ENCODE peak calls at places on chromosomes 1 and 21, in four cellular contexts. Q is activated CD8-positive, alpha-beta memory T cell treated with anti-CD3 and anti-CD28 coated beads, Interleukin-2, amount 10 ng/mL, durations not matched to agents 7 days and 5 days; O is CD8-positive, alpha-beta T cell; I is activated naive CD4-positive, alpha-beta T cell treated with anti-CD3 and anti-CD28 coated beads, Interleukin-2, amount 50 U/mL, for 72 hours. L is an unnamed sample.

GRCh38 chr1:9448132-9449105 is 90.8 kb upstream of the SLC25A33 start:
- ATAC-seq in Q (no peak), O (no peak), I (no peak), L (no peak)

GRCh38 chr1:236107121-236107907 is 35.0 kb upstream of the GPR137B start:
- ATAC-seq in I (no peak), Q (no peak), O (no peak), L (no peak)

GRCh38 chr1:160646711-160647328 is at the start of gene SLAMF1:
- ATAC-seq in O (peak; percentile 74), Q (peak; percentile 63), I (peak; percentile 86), L (peak; percentile 45)

GRCh38 chr1:15849775-15850449 is 2.4 kb downstream of the SPEN start:
- ATAC-seq in I (peak; percentile 5), Q (no peak), O (no peak), L (no peak)

GRCh38 chr1:186420923-186421322 is 40.0 kb downstream of the PDC start:
- ATAC-seq in I (no peak), Q (peak; percentile 78), O (no peak), L (no peak)

GRCh38 chr1:205616563-205617293 is 15.1 kb downstream of the ELK4 start:
- ATAC-seq in Q (no peak), I (peak; percentile 74), O (no peak), L (peak; percentile 50)

GRCh38 chr1:160971618-160972056 is 17.0 kb upstream of the ITLN2 start:
- ATAC-seq in I (peak; percentile 99), O (no peak), Q (peak; percentile 47), L (peak; percentile 36)

GRCh38 chr1:164857439-164857838 is 298.5 kb downstream of the PBX1 start:
- ATAC-seq in I (no peak), Q (no peak), O (no peak), L (no peak)

GRCh38 chr1:229058111-229058551 is 212.8 kb upstream of the RAB4A start:
- ATAC-seq in I (peak; percentile 70), Q (no peak), O (peak; percentile 78), L (peak; percentile 53)

GRCh38 chr1:17405898-17406759 is 33.3 kb downstream of the RCC2 start:
- ATAC-seq in Q (peak; percentile 81), O (peak; percentile 57), I (peak; percentile 86), L (peak; percentile 71)

GRCh38 chr21:42125571-42126544 is 54.7 kb downstream of the UMODL1 start:
- ATAC-seq in I (no peak), Q (peak; percentile 35), O (no peak), L (peak; percentile 4)

GRCh38 chr1:164504699-164505098 is 54.3 kb upstream of the PBX1 start:
- ATAC-seq in I (no peak), O (no peak), Q (no peak), L (peak; percentile 96)

GRCh38 chr1:88736633-88737248 is 52.7 kb downstream of the PKN2 start:
- ATAC-seq in I (peak; percentile 33), O (no peak), Q (peak; percentile 45), L (peak; percentile 91)

GRCh38 chr1:27473755-27474154 is 16.2 kb downstream of the WASF2 start:
- ATAC-seq in O (peak; percentile 58), Q (no peak), I (peak; percentile 68), L (no peak)

GRCh38 chr21:28148400-28149064 is 844.1 kb downstream of the LTN1 start:
- ATAC-seq in O (no peak), I (no peak), Q (no peak), L (no peak)

GRCh38 chr21:28822882-28823335 is 169.8 kb downstream of the LTN1 start:
- ATAC-seq in I (no peak), O (no peak), Q (no peak), L (no peak)

GRCh38 chr1:66341446-66342089 is 192.4 kb upstream of the SGIP1 start:
- ATAC-seq in Q (peak; percentile 10), O (no peak), I (peak; percentile 27), L (no peak)

GRCh38 chr1:186568221-186568620 is 107.3 kb upstream of the PDC start:
- ATAC-seq in O (no peak), Q (no peak), I (no peak), L (no peak)

GRCh38 chr1:159282118-159282517 is 20.0 kb upstream of the FCER1A start:
- ATAC-seq in Q (no peak), O (no peak), I (no peak), L (no peak)

GRCh38 chr1:244322791-244323521 is 128.8 kb downstream of the ADSS2 start:
- ATAC-seq in O (peak; percentile 55), I (no peak), Q (peak; percentile 56), L (peak; percentile 90)

GRCh38 chr1:234281826-234282489 is 91.3 kb upstream of the COA6 start:
- ATAC-seq in I (no peak), O (no peak), Q (no peak), L (peak; percentile 69)

GRCh38 chr1:183600136-183600535 is 9.9 kb upstream of the NCF2 start:
- ATAC-seq in O (no peak), I (peak; percentile 26), Q (no peak), L (peak; percentile 93)

GRCh38 chr21:35136586-35137254 is 87.6 kb upstream of the RUNX1 start:
- ATAC-seq in O (no peak), I (no peak), Q (no peak), L (peak; percentile 61)

GRCh38 chr1:66247415-66248208 is 286.3 kb upstream of the SGIP1 start:
- ATAC-seq in Q (peak; percentile 82), I (peak; percentile 69), O (peak; percentile 52), L (no peak)

GRCh38 chr1:10140981-10141380 is 69.4 kb upstream of the KIF1B start:
- ATAC-seq in I (no peak), Q (no peak), O (no peak), L (no peak)

GRCh38 chr1:172431224-172431623 is 10.7 kb downstream of the C1orf105 start:
- ATAC-seq in O (no peak), I (peak; percentile 35), Q (no peak), L (no peak)

GRCh38 chr1:57411262-57411661 is 12.6 kb downstream of the DAB1 start:
- ATAC-seq in I (no peak), Q (no peak), O (no peak), L (no peak)

GRCh38 chr1:168892945-168893344 is 163.9 kb upstream of the DPT start:
- ATAC-seq in Q (no peak), I (no peak), O (no peak), L (peak; percentile 42)

GRCh38 chr1:236869911-236870310 is 74.8 kb downstream of the MTR start:
- ATAC-seq in I (no peak), Q (no peak), O (no peak), L (no peak)

GRCh38 chr1:36183309-36183856 is 27.4 kb downstream of the MAP7D1 start:
- ATAC-seq in Q (no peak), I (no peak), O (no peak), L (no peak)

GRCh38 chr1:167200749-167201148 is 19.9 kb upstream of the POU2F1 start:
- ATAC-seq in Q (no peak), O (no peak), I (peak; percentile 72), L (no peak)

GRCh38 chr1:6007318-6008083 is 15.3 kb upstream of the NPHP4 start:
- ATAC-seq in O (no peak), Q (peak; percentile 84), I (peak; percentile 86), L (no peak)

GRCh38 chr1:178417858-178418257 is 78.9 kb downstream of the CLEC20A start:
- ATAC-seq in I (no peak), Q (no peak), O (no peak), L (peak; percentile 99)

GRCh38 chr21:24895885-24896734 is 711.2 kb downstream of the MRPL39 start:
- ATAC-seq in O (no peak), Q (no peak), I (no peak), L (peak; percentile 45)

GRCh38 chr1:10612446-10613160 is 137.9 kb downstream of the PEX14 start:
- ATAC-seq in Q (no peak), O (no peak), I (no peak), L (peak; percentile 27)

GRCh38 chr1:239647045-239647444 is 260.7 kb downstream of the CHRM3 start:
- ATAC-seq in O (no peak), I (peak; percentile 62), Q (no peak), L (no peak)